ENCODE peak calls at places on chromosomes 5 and 9, in eight cellular contexts. K is type B pancreatic cell, J is Ammon's horn, O is GM20000, T is EH, I is ascending aorta, P is nucleus accumbens, X is neuronal stem cell. V is an unnamed sample.

GRCh38 chr5:122182491-122182921 is 53.2 kb downstream of the ZNF474 start:
- DNase-seq in K (no peak), J (peak), O (no peak), T (peak), I (no peak), P (no peak), X (no peak), V (peak)

GRCh38 chr9:14221558-14221957 is 92.4 kb downstream of the NFIB start:
- DNase-seq in K (no peak), J (no peak), O (no peak), T (peak), I (no peak), P (no peak), X (no peak), V (no peak)

GRCh38 chr9:82882744-82883143 is 180.2 kb downstream of the RASEF start:
- DNase-seq in K (no peak), J (no peak), O (no peak), T (no peak), I (no peak), P (no peak), X (no peak), V (no peak)

GRCh38 chr9:126523621-126524111 is 90.1 kb upstream of the LMX1B start:
- DNase-seq in K (no peak), J (no peak), O (no peak), T (no peak), I (no peak), P (no peak), X (no peak), V (no peak)

GRCh38 chr9:136578915-136579637 is 33.2 kb upstream of the NOTCH1 start:
- DNase-seq in K (no peak), J (no peak), O (no peak), T (no peak), I (no peak), P (no peak), X (no peak), V (no peak)

GRCh38 chr5:10536511-10536910 is 27.4 kb upstream of the ANKRD33B start:
- DNase-seq in K (no peak), J (no peak), O (no peak), T (no peak), I (no peak), P (no peak), X (no peak), V (no peak)

GRCh38 chr5:89073045-89073444 is 190.1 kb upstream of the MEF2C start:
- DNase-seq in K (no peak), J (no peak), O (no peak), T (no peak), I (no peak), P (no peak), X (no peak), V (no peak)

GRCh38 chr9:136331030-136331429 is 3.7 kb downstream of the GPSM1 start:
- DNase-seq in K (no peak), J (no peak), O (no peak), T (no peak), I (no peak), P (no peak), X (no peak), V (no peak)

GRCh38 chr9:73761905-73762304 is 610.2 kb downstream of the ANXA1 start:
- DNase-seq in K (no peak), J (no peak), O (no peak), T (no peak), I (no peak), P (no peak), X (no peak), V (no peak)

GRCh38 chr5:147393866-147394265 is 116.0 kb downstream of the DPYSL3 start:
- DNase-seq in K (no peak), J (no peak), O (no peak), T (no peak), I (no peak), P (no peak), X (no peak), V (no peak)

GRCh38 chr9:118316831-118317230 is 612.6 kb downstream of the TLR4 start:
- DNase-seq in K (no peak), J (no peak), O (no peak), T (no peak), I (no peak), P (no peak), X (no peak), V (no peak)

GRCh38 chr5:38515648-38516047 is 40.8 kb downstream of the LIFR start:
- DNase-seq in K (no peak), J (peak), O (no peak), T (peak), I (no peak), P (no peak), X (no peak), V (no peak)

GRCh38 chr5:1110260-1110929 is 1.5 kb downstream of the SLC12A7 start:
- DNase-seq in K (no peak), J (no peak), O (no peak), T (no peak), I (no peak), P (no peak), X (no peak), V (no peak)

GRCh38 chr9:90801175-90801506 is 478 bp upstream of the SYK start:
- DNase-seq in K (no peak), J (no peak), O (no peak), T (no peak), I (no peak), P (no peak), X (no peak), V (no peak)

GRCh38 chr9:93567271-93567959 is 9.0 kb upstream of the PHF2 start:
- DNase-seq in K (no peak), J (peak), O (no peak), T (peak), I (no peak), P (no peak), X (no peak), V (no peak)

GRCh38 chr5:58458851-58459275 is 1.0 kb downstream of the PLK2 start:
- DNase-seq in K (no peak), J (no peak), O (no peak), T (peak), I (no peak), P (no peak), X (no peak), V (no peak)

GRCh38 chr9:136439550-136440408 is at the start of gene INPP5E:
- DNase-seq in K (peak), J (peak), O (peak), T (peak), I (no peak), P (no peak), X (peak), V (peak)

GRCh38 chr5:155103164-155103563 is 89.6 kb downstream of the KIF4B start:
- DNase-seq in K (no peak), J (peak), O (no peak), T (peak), I (no peak), P (no peak), X (no peak), V (no peak)

GRCh38 chr5:35854248-35854647 is 2.4 kb upstream of the IL7R start:
- DNase-seq in K (no peak), J (no peak), O (no peak), T (no peak), I (no peak), P (no peak), X (no peak), V (no peak)

GRCh38 chr5:174553556-174553955 is 170.8 kb upstream of the MSX2 start:
- DNase-seq in K (no peak), J (peak), O (no peak), T (no peak), I (peak), P (no peak), X (no peak), V (peak)

GRCh38 chr5:157818368-157818767 is 40.6 kb downstream of the CLINT1 start:
- DNase-seq in K (no peak), J (no peak), O (no peak), T (no peak), I (no peak), P (no peak), X (no peak), V (no peak)

GRCh38 chr9:107039546-107039945 is 176.6 kb downstream of the ZNF462 start:
- DNase-seq in K (no peak), J (no peak), O (no peak), T (peak), I (no peak), P (no peak), X (no peak), V (no peak)

GRCh38 chr5:154315196-154315595 is 124.7 kb downstream of the GALNT10 start:
- DNase-seq in K (no peak), J (no peak), O (no peak), T (peak), I (no peak), P (no peak), X (no peak), V (no peak)

GRCh38 chr5:143343042-143343441 is 60.4 kb downstream of the NR3C1 start:
- DNase-seq in K (no peak), J (no peak), O (no peak), T (no peak), I (no peak), P (no peak), X (no peak), V (no peak)

GRCh38 chr9:38172601-38173000 is 103.6 kb upstream of the SHB start:
- DNase-seq in K (no peak), J (no peak), O (no peak), T (no peak), I (no peak), P (no peak), X (no peak), V (no peak)

GRCh38 chr9:124222918-124223720 is 34.6 kb upstream of the NEK6 start:
- DNase-seq in K (no peak), J (peak), O (no peak), T (peak), I (no peak), P (no peak), X (no peak), V (peak)

GRCh38 chr5:1293416-1293996 is 1.4 kb downstream of the TERT start:
- DNase-seq in K (no peak), J (no peak), O (no peak), T (peak), I (no peak), P (no peak), X (no peak), V (no peak)

GRCh38 chr5:17819786-17820185 is 185.5 kb downstream of the TAF11L14 start:
- DNase-seq in K (no peak), J (no peak), O (no peak), T (no peak), I (no peak), P (no peak), X (no peak), V (no peak)

GRCh38 chr5:66757219-66757833 is 161.1 kb downstream of the MAST4 start:
- DNase-seq in K (no peak), J (peak), O (peak), T (peak), I (no peak), P (no peak), X (peak), V (peak)

GRCh38 chr5:144583493-144584154 is 413.0 kb downstream of the KCTD16 start:
- DNase-seq in K (no peak), J (no peak), O (no peak), T (no peak), I (no peak), P (no peak), X (peak), V (no peak)

GRCh38 chr5:179700401-179700918 is 1.7 kb downstream of the CANX start:
- DNase-seq in K (no peak), J (no peak), O (no peak), T (peak), I (no peak), P (no peak), X (no peak), V (no peak)

GRCh38 chr9:81717747-81718077 is 28.4 kb upstream of the TLE1 start:
- DNase-seq in K (no peak), J (peak), O (no peak), T (no peak), I (no peak), P (no peak), X (no peak), V (no peak)

V was measured in globus pallidus.